ENCODE peak calls at places on chromosomes 11 and 22, in six cellular contexts. One of them, this sample, is unnamed.

GRCh38 chr22:20024225-20025087 is 3.5 kb downstream of the TANGO2 start:
- DNase-seq in heart right ventricle: peak
- DNase-seq in H4: no peak
- DNase-seq in stimulated activated CD4-positive, alpha-beta T cell treated with anti-CD3 and anti-CD28 coated beads, TNF-alpha, amount 100 ng/mL, for 1 hour: no peak
- DNase-seq in NCI-H1105 treated with DMSO at 0.1 percent for 48 hours: no peak
- DNase-seq in naive thymus-derived CD8-positive, alpha-beta T cell: no peak
- DNase-seq in this sample: no peak

GRCh38 chr11:75773595-75774353 is 5.2 kb downstream of the DGAT2 start:
- DNase-seq in heart right ventricle: no peak
- DNase-seq in H4: no peak
- DNase-seq in stimulated activated CD4-positive, alpha-beta T cell treated with anti-CD3 and anti-CD28 coated beads, TNF-alpha, amount 100 ng/mL, for 1 hour: no peak
- DNase-seq in NCI-H1105 treated with DMSO at 0.1 percent for 48 hours: no peak
- DNase-seq in naive thymus-derived CD8-positive, alpha-beta T cell: no peak
- DNase-seq in this sample: no peak

GRCh38 chr22:23289851-23290724 is 109.8 kb downstream of the BCR start:
- DNase-seq in heart right ventricle: peak
- DNase-seq in H4: peak
- DNase-seq in stimulated activated CD4-positive, alpha-beta T cell treated with anti-CD3 and anti-CD28 coated beads, TNF-alpha, amount 100 ng/mL, for 1 hour: no peak
- DNase-seq in NCI-H1105 treated with DMSO at 0.1 percent for 48 hours: peak
- DNase-seq in naive thymus-derived CD8-positive, alpha-beta T cell: peak
- DNase-seq in this sample: peak

GRCh38 chr11:105621985-105622384 is 12.1 kb downstream of the GRIA4 start:
- DNase-seq in heart right ventricle: no peak
- DNase-seq in H4: no peak
- DNase-seq in stimulated activated CD4-positive, alpha-beta T cell treated with anti-CD3 and anti-CD28 coated beads, TNF-alpha, amount 100 ng/mL, for 1 hour: no peak
- DNase-seq in NCI-H1105 treated with DMSO at 0.1 percent for 48 hours: no peak
- DNase-seq in naive thymus-derived CD8-positive, alpha-beta T cell: no peak
- DNase-seq in this sample: no peak

GRCh38 chr11:58740447-58740846 is 8.7 kb upstream of the GLYAT start:
- DNase-seq in heart right ventricle: no peak
- DNase-seq in H4: no peak
- DNase-seq in stimulated activated CD4-positive, alpha-beta T cell treated with anti-CD3 and anti-CD28 coated beads, TNF-alpha, amount 100 ng/mL, for 1 hour: no peak
- DNase-seq in NCI-H1105 treated with DMSO at 0.1 percent for 48 hours: no peak
- DNase-seq in naive thymus-derived CD8-positive, alpha-beta T cell: no peak
- DNase-seq in this sample: no peak

GRCh38 chr11:60699282-60699681 is at the start of gene MS4A8:
- DNase-seq in heart right ventricle: no peak
- DNase-seq in H4: peak
- DNase-seq in stimulated activated CD4-positive, alpha-beta T cell treated with anti-CD3 and anti-CD28 coated beads, TNF-alpha, amount 100 ng/mL, for 1 hour: no peak
- DNase-seq in NCI-H1105 treated with DMSO at 0.1 percent for 48 hours: peak
- DNase-seq in naive thymus-derived CD8-positive, alpha-beta T cell: no peak
- DNase-seq in this sample: no peak

GRCh38 chr11:96241351-96241841 is 101.6 kb downstream of the MAML2 start:
- DNase-seq in heart right ventricle: no peak
- DNase-seq in H4: no peak
- DNase-seq in stimulated activated CD4-positive, alpha-beta T cell treated with anti-CD3 and anti-CD28 coated beads, TNF-alpha, amount 100 ng/mL, for 1 hour: no peak
- DNase-seq in NCI-H1105 treated with DMSO at 0.1 percent for 48 hours: no peak
- DNase-seq in naive thymus-derived CD8-positive, alpha-beta T cell: no peak
- DNase-seq in this sample: no peak

GRCh38 chr11:131712897-131713296 is 342.5 kb downstream of the NTM start:
- DNase-seq in heart right ventricle: no peak
- DNase-seq in H4: peak
- DNase-seq in stimulated activated CD4-positive, alpha-beta T cell treated with anti-CD3 and anti-CD28 coated beads, TNF-alpha, amount 100 ng/mL, for 1 hour: no peak
- DNase-seq in NCI-H1105 treated with DMSO at 0.1 percent for 48 hours: no peak
- DNase-seq in naive thymus-derived CD8-positive, alpha-beta T cell: no peak
- DNase-seq in this sample: no peak

GRCh38 chr11:72764503-72764902 is 12.3 kb upstream of the ARAP1 start:
- DNase-seq in heart right ventricle: no peak
- DNase-seq in H4: no peak
- DNase-seq in stimulated activated CD4-positive, alpha-beta T cell treated with anti-CD3 and anti-CD28 coated beads, TNF-alpha, amount 100 ng/mL, for 1 hour: no peak
- DNase-seq in NCI-H1105 treated with DMSO at 0.1 percent for 48 hours: no peak
- DNase-seq in naive thymus-derived CD8-positive, alpha-beta T cell: no peak
- DNase-seq in this sample: no peak

GRCh38 chr11:19670030-19670761 is 42.4 kb upstream of the NAV2 start:
- DNase-seq in heart right ventricle: no peak
- DNase-seq in H4: peak
- DNase-seq in stimulated activated CD4-positive, alpha-beta T cell treated with anti-CD3 and anti-CD28 coated beads, TNF-alpha, amount 100 ng/mL, for 1 hour: no peak
- DNase-seq in NCI-H1105 treated with DMSO at 0.1 percent for 48 hours: no peak
- DNase-seq in naive thymus-derived CD8-positive, alpha-beta T cell: no peak
- DNase-seq in this sample: no peak

GRCh38 chr11:11502303-11502828 is 119.4 kb downstream of the GALNT18 start:
- DNase-seq in heart right ventricle: no peak
- DNase-seq in H4: no peak
- DNase-seq in stimulated activated CD4-positive, alpha-beta T cell treated with anti-CD3 and anti-CD28 coated beads, TNF-alpha, amount 100 ng/mL, for 1 hour: no peak
- DNase-seq in NCI-H1105 treated with DMSO at 0.1 percent for 48 hours: no peak
- DNase-seq in naive thymus-derived CD8-positive, alpha-beta T cell: no peak
- DNase-seq in this sample: no peak

GRCh38 chr11:81005595-81005994 is 1564.8 kb upstream of the TENM4 start:
- DNase-seq in heart right ventricle: no peak
- DNase-seq in H4: peak
- DNase-seq in stimulated activated CD4-positive, alpha-beta T cell treated with anti-CD3 and anti-CD28 coated beads, TNF-alpha, amount 100 ng/mL, for 1 hour: no peak
- DNase-seq in NCI-H1105 treated with DMSO at 0.1 percent for 48 hours: no peak
- DNase-seq in naive thymus-derived CD8-positive, alpha-beta T cell: no peak
- DNase-seq in this sample: no peak

GRCh38 chr22:43279867-43280519 is 63.2 kb downstream of the SCUBE1 start:
- DNase-seq in heart right ventricle: no peak
- DNase-seq in H4: no peak
- DNase-seq in stimulated activated CD4-positive, alpha-beta T cell treated with anti-CD3 and anti-CD28 coated beads, TNF-alpha, amount 100 ng/mL, for 1 hour: no peak
- DNase-seq in NCI-H1105 treated with DMSO at 0.1 percent for 48 hours: no peak
- DNase-seq in naive thymus-derived CD8-positive, alpha-beta T cell: no peak
- DNase-seq in this sample: no peak

GRCh38 chr11:18243783-18244362 is 4.6 kb downstream of the SAA2 start:
- DNase-seq in heart right ventricle: peak
- DNase-seq in H4: peak
- DNase-seq in stimulated activated CD4-positive, alpha-beta T cell treated with anti-CD3 and anti-CD28 coated beads, TNF-alpha, amount 100 ng/mL, for 1 hour: peak
- DNase-seq in NCI-H1105 treated with DMSO at 0.1 percent for 48 hours: peak
- DNase-seq in naive thymus-derived CD8-positive, alpha-beta T cell: peak
- DNase-seq in this sample: no peak

GRCh38 chr22:28250036-28250695 is 331.1 kb upstream of the PITPNB start:
- DNase-seq in heart right ventricle: no peak
- DNase-seq in H4: no peak
- DNase-seq in stimulated activated CD4-positive, alpha-beta T cell treated with anti-CD3 and anti-CD28 coated beads, TNF-alpha, amount 100 ng/mL, for 1 hour: no peak
- DNase-seq in NCI-H1105 treated with DMSO at 0.1 percent for 48 hours: no peak
- DNase-seq in naive thymus-derived CD8-positive, alpha-beta T cell: no peak
- DNase-seq in this sample: no peak

GRCh38 chr11:35617687-35618496 is at the start of gene FJX1:
- DNase-seq in heart right ventricle: peak
- DNase-seq in H4: peak
- DNase-seq in stimulated activated CD4-positive, alpha-beta T cell treated with anti-CD3 and anti-CD28 coated beads, TNF-alpha, amount 100 ng/mL, for 1 hour: no peak
- DNase-seq in NCI-H1105 treated with DMSO at 0.1 percent for 48 hours: peak
- DNase-seq in naive thymus-derived CD8-positive, alpha-beta T cell: no peak
- DNase-seq in this sample: no peak

This sample was measured in activated CD4-positive, alpha-beta T cell treated with anti-CD3 and anti-CD28 coated beads, Interleukin-2, amount 50 U/mL, for 24 hours.